ENCODE peak calls at places on chromosome 9, in four cellular contexts. B is GM12878, E is K562, U is HepG2. P is an unnamed sample.

GRCh38 chr9:111661802-111662491 is 542 bp downstream of the GNG10 start:
- DNase-seq in E (peak; percentile 57), U (no peak), B (no peak), P (peak; percentile 43)

GRCh38 chr9:3256571-3256970 is 269.2 kb downstream of the RFX3 start:
- DNase-seq in E (no peak), U (no peak), B (no peak), P (no peak)

GRCh38 chr9:119195521-119195920 is 173.7 kb downstream of the BRINP1 start:
- DNase-seq in B (no peak), E (no peak), U (no peak), P (peak; percentile 35)

GRCh38 chr9:121863931-121864330 is 212.5 kb downstream of the DAB2IP start:
- DNase-seq in E (no peak), U (no peak), B (no peak), P (no peak)

GRCh38 chr9:16619341-16619740 is 251.1 kb downstream of the BNC2 start:
- DNase-seq in B (no peak), U (no peak), E (no peak), P (no peak)

GRCh38 chr9:136963341-136963740 is 11.3 kb downstream of the LCN12 start:
- DNase-seq in B (no peak), U (no peak), E (no peak), P (no peak)

GRCh38 chr9:97993000-97993399 is 9.9 kb downstream of the ANP32B start:
- DNase-seq in B (no peak), U (no peak), E (no peak), P (no peak)

GRCh38 chr9:124163988-124164350 is 93.8 kb upstream of the NEK6 start:
- DNase-seq in E (no peak), B (no peak), U (no peak), P (no peak)

GRCh38 chr9:107049046-107049824 is 186.3 kb downstream of the ZNF462 start:
- DNase-seq in U (no peak), B (no peak), E (no peak), P (no peak)

GRCh38 chr9:93952784-93953491 is 2.2 kb downstream of the BARX1 start:
- DNase-seq in B (no peak), E (no peak), U (no peak), P (peak; percentile 46)

GRCh38 chr9:94824913-94825619 is 98.6 kb downstream of the AOPEP start:
- DNase-seq in E (no peak), B (no peak), U (no peak), P (no peak)

GRCh38 chr9:20550326-20550725 is 72.0 kb downstream of the MLLT3 start:
- DNase-seq in U (no peak), B (no peak), E (no peak), P (no peak)

GRCh38 chr9:113570106-113570505 is 106.6 kb downstream of the RGS3 start:
- DNase-seq in U (no peak), E (no peak), B (no peak), P (no peak)
- TF ChIP-seq SP1 in U (no peak), E (no peak), B (no peak), P (no peak)

DNA sequence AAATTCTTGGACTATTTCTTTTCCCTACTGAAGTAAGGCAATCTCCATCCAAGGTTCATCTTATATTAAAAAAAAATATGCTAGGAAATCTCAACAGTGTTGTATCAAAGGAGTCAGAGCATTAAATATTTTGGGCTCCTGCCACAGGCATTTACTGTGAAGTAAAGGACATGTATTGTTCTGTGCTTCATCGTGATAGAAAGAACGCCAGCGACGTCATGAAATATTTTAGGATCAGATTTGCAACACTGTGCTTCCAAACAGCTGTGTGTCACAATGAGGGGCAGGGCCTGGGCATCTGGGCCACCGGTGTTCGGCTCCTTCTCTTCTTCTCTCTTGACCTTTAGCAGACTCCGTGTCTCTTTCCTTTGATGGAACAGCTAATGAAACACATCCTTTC is 17.8 kb upstream of the TNC start:
- DNase-seq in E (no peak), B (no peak), U (no peak), P (no peak)
- TF ChIP-seq TCF7 in E (no peak), B (no peak), U (no peak), P (no peak)

GRCh38 chr9:134546746-134547145 is 94.9 kb upstream of the COL5A1 start:
- DNase-seq in B (no peak), U (no peak), E (no peak), P (no peak)

GRCh38 chr9:134544388-134545212 is 97.0 kb upstream of the COL5A1 start:
- DNase-seq in B (no peak), U (peak; percentile 15), E (no peak), P (no peak)

GRCh38 chr9:134547161-134548100 is 94.2 kb upstream of the COL5A1 start:
- DNase-seq in E (no peak), U (no peak), B (no peak), P (no peak)

GRCh38 chr9:134546231-134546731 is 95.3 kb upstream of the COL5A1 start:
- DNase-seq in B (no peak), E (no peak), U (no peak), P (no peak)

DNA sequence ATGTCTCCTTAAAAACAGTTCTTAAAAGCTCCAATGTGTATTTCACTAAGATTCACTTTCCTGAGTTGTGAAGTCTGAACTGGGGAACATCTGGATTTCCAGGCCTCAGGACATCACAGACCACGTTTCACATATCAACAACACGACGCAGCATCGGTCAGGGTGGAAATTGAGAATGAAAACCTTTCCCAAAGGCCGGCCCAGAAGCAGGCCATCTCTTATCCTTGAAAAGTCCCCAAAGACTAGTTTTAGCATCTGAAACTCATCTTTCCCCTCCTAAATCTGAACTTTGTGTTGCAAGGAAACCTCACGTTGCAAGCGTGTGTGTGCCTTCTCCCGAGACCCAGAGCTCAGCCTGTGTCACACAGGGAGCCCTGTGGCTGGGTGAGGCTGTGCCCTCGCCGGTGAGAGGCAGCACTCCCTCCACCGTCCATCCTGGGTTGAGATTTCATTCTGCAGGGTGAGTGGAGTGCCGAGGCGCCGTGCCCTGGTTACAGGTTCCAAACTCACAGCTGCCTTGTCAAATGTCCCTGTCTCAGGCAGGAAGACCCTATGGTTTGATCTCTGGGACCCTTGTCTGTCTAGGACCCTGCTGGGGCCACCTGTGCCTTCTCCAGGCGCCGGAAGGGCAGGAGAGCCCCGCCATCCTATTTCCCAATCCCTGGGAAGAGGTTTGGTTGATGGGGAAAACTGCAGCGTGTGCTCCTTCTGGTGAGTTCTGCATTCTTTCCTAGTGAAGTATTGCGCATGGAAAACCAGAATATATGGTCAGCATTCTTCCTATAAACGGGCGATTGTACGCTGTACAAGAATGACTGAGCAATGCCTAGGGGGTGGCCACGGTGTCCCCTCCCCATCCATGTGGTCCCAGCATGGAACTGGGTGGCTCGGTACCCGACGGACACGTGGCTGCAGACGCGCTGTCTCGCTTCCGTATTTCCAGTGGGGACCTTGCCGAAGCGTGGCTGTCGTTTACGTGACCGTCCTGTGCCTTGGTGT is 96.1 kb upstream of the COL5A1 start:
- DNase-seq in E (no peak), B (no peak), U (no peak), P (no peak)
- TF ChIP-seq SP1 in E (no peak), B (no peak), U (no peak), P (no peak)

DNA sequence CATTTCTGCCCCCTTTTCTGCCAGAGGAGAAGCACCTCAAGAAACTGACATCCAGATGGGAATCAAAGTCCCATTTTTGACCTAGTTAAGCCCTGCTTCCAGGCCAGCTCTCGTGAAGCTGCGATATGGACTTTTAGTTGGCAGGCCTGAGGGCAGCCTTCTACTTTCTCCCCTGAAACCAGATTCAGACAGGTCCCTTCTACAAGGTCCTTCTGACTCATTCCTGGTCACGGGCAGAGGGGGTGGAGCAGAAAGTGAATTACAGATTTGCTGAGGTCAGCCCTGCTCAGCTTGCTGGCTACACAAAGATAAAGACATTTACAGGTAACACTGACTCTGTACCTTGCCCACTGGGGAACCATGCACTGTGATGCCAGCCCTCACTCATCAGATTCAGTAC is 52.8 kb upstream of the TUT7 start:
- DNase-seq in U (peak; percentile 54), E (no peak), B (no peak), P (no peak)
- TF ChIP-seq TCF7 in U (no peak), E (no peak), B (no peak), P (no peak)

DNA sequence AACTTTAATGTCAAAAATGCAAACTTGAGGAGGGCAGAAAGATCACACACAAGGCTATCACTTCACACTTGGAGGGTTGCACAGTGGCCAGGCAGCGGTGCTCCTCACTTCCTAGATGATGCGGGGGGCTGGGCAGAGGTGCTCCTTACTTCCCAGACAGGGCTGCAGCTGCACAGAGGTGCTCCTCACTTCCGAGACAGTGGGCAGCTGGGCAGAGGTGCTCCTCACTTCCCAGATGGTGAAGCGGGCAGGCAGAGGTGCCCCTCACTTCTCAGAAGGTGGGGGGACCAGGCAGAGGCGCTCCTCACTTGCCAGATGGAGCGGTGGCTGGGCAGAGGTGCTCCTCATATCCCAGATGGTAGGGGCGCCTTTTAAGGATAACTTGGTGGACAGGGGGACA is 423.2 kb upstream of the RORB start:
- DNase-seq in U (no peak), E (no peak), B (no peak), P (no peak)
- TF ChIP-seq SP1 in U (no peak), E (no peak), B (no peak), P (no peak)

GRCh38 chr9:5440426-5440825 is 2.7 kb upstream of the PLGRKT start:
- DNase-seq in B (no peak), E (no peak), U (no peak), P (no peak)

GRCh38 chr9:5438301-5439162 is 807 bp upstream of the PLGRKT start:
- DNase-seq in B (peak; percentile 89), U (no peak), E (no peak), P (no peak)

GRCh38 chr9:5443845-5444244 is 6.1 kb upstream of the PLGRKT start:
- DNase-seq in U (no peak), B (no peak), E (no peak), P (no peak)

GRCh38 chr9:5441043-5441442 is 3.3 kb upstream of the PLGRKT start:
- DNase-seq in U (no peak), B (no peak), E (no peak), P (no peak)

GRCh38 chr9:5442400-5443011 is 4.8 kb upstream of the PLGRKT start:
- DNase-seq in E (peak; percentile 19), B (no peak), U (peak; percentile 57), P (no peak)
- TF ChIP-seq TCF7 in E (no peak), B (no peak), U (no peak), P (no peak)

GRCh38 chr9:25537857-25538256 is 140.4 kb downstream of the TUSC1 start:
- DNase-seq in E (no peak), U (no peak), B (no peak), P (no peak)
- TF ChIP-seq SP1 in E (no peak), U (no peak), B (no peak), P (no peak)

P was measured in WTC11.